ENCODE peak calls at places on chromosomes 16 and 17, in five cellular contexts. One of them, this sample, is unnamed.

GRCh38 chr16:80700558-80700957 is 103.8 kb downstream of the CDYL2 start:
- DNase-seq in PC-3: no peak
- DNase-seq in fibroblast of lung: no peak
- DNase-seq in GM23248: no peak
- DNase-seq in Panc1: no peak
- DNase-seq in this sample: no peak

GRCh38 chr16:8686031-8686621 is 11.7 kb downstream of the ABAT start:
- DNase-seq in PC-3: peak; percentile 32
- DNase-seq in fibroblast of lung: no peak
- DNase-seq in GM23248: no peak
- DNase-seq in Panc1: no peak
- DNase-seq in this sample: no peak

GRCh38 chr17:76997981-76998531 is 129.9 kb downstream of the MGAT5B start:
- DNase-seq in PC-3: no peak
- DNase-seq in fibroblast of lung: no peak
- DNase-seq in GM23248: no peak
- DNase-seq in Panc1: no peak
- DNase-seq in this sample: no peak

GRCh38 chr17:36592711-36593321 is 1.1 kb downstream of the DHRS11 start:
- DNase-seq in PC-3: no peak
- DNase-seq in fibroblast of lung: no peak
- DNase-seq in GM23248: no peak
- DNase-seq in Panc1: no peak
- DNase-seq in this sample: no peak

GRCh38 chr17:38430316-38430715 is 2.1 kb downstream of the ARHGAP23 start:
- DNase-seq in PC-3: no peak
- DNase-seq in fibroblast of lung: peak; percentile 51
- DNase-seq in GM23248: peak; percentile 70
- DNase-seq in Panc1: no peak
- DNase-seq in this sample: no peak

GRCh38 chr17:57387575-57387974 is 131.3 kb downstream of the MSI2 start:
- DNase-seq in PC-3: no peak
- DNase-seq in fibroblast of lung: no peak
- DNase-seq in GM23248: no peak
- DNase-seq in Panc1: no peak
- DNase-seq in this sample: no peak

GRCh38 chr16:3015865-3016521 is 2.0 kb downstream of the CLDN6 start:
- DNase-seq in PC-3: no peak
- DNase-seq in fibroblast of lung: no peak
- DNase-seq in GM23248: no peak
- DNase-seq in Panc1: no peak
- DNase-seq in this sample: no peak

GRCh38 chr17:63764701-63765100 is 8.7 kb downstream of the CCDC47 start:
- DNase-seq in PC-3: no peak
- DNase-seq in fibroblast of lung: peak; percentile 33
- DNase-seq in GM23248: peak; percentile 15
- DNase-seq in Panc1: no peak
- DNase-seq in this sample: no peak

GRCh38 chr17:64150237-64151015 is 20.5 kb upstream of the ERN1 start:
- DNase-seq in PC-3: no peak
- DNase-seq in fibroblast of lung: peak; percentile 35
- DNase-seq in GM23248: peak; percentile 73
- DNase-seq in Panc1: no peak
- DNase-seq in this sample: no peak

GRCh38 chr17:49836111-49837030 is 11.5 kb downstream of the TAC4 start:
- DNase-seq in PC-3: no peak
- DNase-seq in fibroblast of lung: peak; percentile 14
- DNase-seq in GM23248: peak; percentile 28
- DNase-seq in Panc1: no peak
- DNase-seq in this sample: no peak

GRCh38 chr17:65191805-65192740 is 54.9 kb downstream of the RGS9 start:
- DNase-seq in PC-3: peak; percentile 90
- DNase-seq in fibroblast of lung: peak; percentile 47
- DNase-seq in GM23248: peak; percentile 82
- DNase-seq in Panc1: no peak
- DNase-seq in this sample: no peak

GRCh38 chr16:31335431-31335830 is 19.5 kb upstream of the ITGAX start:
- DNase-seq in PC-3: no peak
- DNase-seq in fibroblast of lung: no peak
- DNase-seq in GM23248: no peak
- DNase-seq in Panc1: no peak
- DNase-seq in this sample: no peak

GRCh38 chr16:7330709-7331108 is 1.9 kb upstream of the RBFOX1 start:
- DNase-seq in PC-3: no peak
- DNase-seq in fibroblast of lung: no peak
- DNase-seq in GM23248: no peak
- DNase-seq in Panc1: no peak
- DNase-seq in this sample: no peak

GRCh38 chr16:84617068-84617630 is 729 bp downstream of the COTL1 start:
- DNase-seq in PC-3: no peak
- DNase-seq in fibroblast of lung: no peak
- DNase-seq in GM23248: peak; percentile 51
- DNase-seq in Panc1: no peak
- DNase-seq in this sample: peak; percentile 75

GRCh38 chr17:36948717-36949460 is at the start of gene AATF:
- DNase-seq in PC-3: peak; percentile 88
- DNase-seq in fibroblast of lung: peak; percentile 95
- DNase-seq in GM23248: peak; percentile 98
- DNase-seq in Panc1: peak; percentile 62
- DNase-seq in this sample: peak; percentile 87

GRCh38 chr17:43020789-43021738 is 1.1 kb downstream of the VAT1 start:
- DNase-seq in PC-3: peak; percentile 40
- DNase-seq in fibroblast of lung: peak; percentile 58
- DNase-seq in GM23248: peak; percentile 89
- DNase-seq in Panc1: peak; percentile 33
- DNase-seq in this sample: peak; percentile 85

GRCh38 chr17:73203788-73204479 is 11.1 kb downstream of the COG1 start:
- DNase-seq in PC-3: no peak
- DNase-seq in fibroblast of lung: no peak
- DNase-seq in GM23248: no peak
- DNase-seq in Panc1: no peak
- DNase-seq in this sample: no peak

GRCh38 chr17:79132271-79133064 is 57.8 kb downstream of the ENGASE start:
- DNase-seq in PC-3: no peak
- DNase-seq in fibroblast of lung: no peak
- DNase-seq in GM23248: no peak
- DNase-seq in Panc1: no peak
- DNase-seq in this sample: no peak

GRCh38 chr16:14324581-14324980 is 253.5 kb downstream of the MRTFB start:
- DNase-seq in PC-3: no peak
- DNase-seq in fibroblast of lung: peak; percentile 62
- DNase-seq in GM23248: peak; percentile 83
- DNase-seq in Panc1: no peak
- DNase-seq in this sample: no peak

GRCh38 chr16:35431829-35432663 is 1972.6 kb downstream of the TP53TG3F start:
- DNase-seq in PC-3: no peak
- DNase-seq in fibroblast of lung: no peak
- DNase-seq in GM23248: peak; percentile 10
- DNase-seq in Panc1: peak; percentile 4
- DNase-seq in this sample: no peak

GRCh38 chr17:62702746-62703268 is 75.3 kb downstream of the MRC2 start:
- DNase-seq in PC-3: no peak
- DNase-seq in fibroblast of lung: no peak
- DNase-seq in GM23248: no peak
- DNase-seq in Panc1: no peak
- DNase-seq in this sample: no peak

GRCh38 chr16:46857261-46857962 is 26.4 kb upstream of the C16orf87 start:
- DNase-seq in PC-3: peak; percentile 44
- DNase-seq in fibroblast of lung: peak; percentile 77
- DNase-seq in GM23248: peak; percentile 85
- DNase-seq in Panc1: no peak
- DNase-seq in this sample: no peak

GRCh38 chr17:31386542-31387075 is 4.9 kb upstream of the RAB11FIP4 start:
- DNase-seq in PC-3: no peak
- DNase-seq in fibroblast of lung: no peak
- DNase-seq in GM23248: no peak
- DNase-seq in Panc1: no peak
- DNase-seq in this sample: no peak

GRCh38 chr16:79599256-79599836 is 1.2 kb downstream of the MAF start:
- DNase-seq in PC-3: no peak
- DNase-seq in fibroblast of lung: peak; percentile 24
- DNase-seq in GM23248: peak; percentile 20
- DNase-seq in Panc1: no peak
- DNase-seq in this sample: no peak

GRCh38 chr17:49513616-49514373 is 18.7 kb downstream of the NGFR start:
- DNase-seq in PC-3: no peak
- DNase-seq in fibroblast of lung: no peak
- DNase-seq in GM23248: no peak
- DNase-seq in Panc1: no peak
- DNase-seq in this sample: no peak

GRCh38 chr17:1047177-1047885 is 50.4 kb downstream of the TIMM22 start:
- DNase-seq in PC-3: no peak
- DNase-seq in fibroblast of lung: peak; percentile 52
- DNase-seq in GM23248: no peak
- DNase-seq in Panc1: no peak
- DNase-seq in this sample: peak; percentile 93

GRCh38 chr17:73067075-73067474 is 25.4 kb downstream of the SLC39A11 start:
- DNase-seq in PC-3: no peak
- DNase-seq in fibroblast of lung: no peak
- DNase-seq in GM23248: no peak
- DNase-seq in Panc1: no peak
- DNase-seq in this sample: no peak

GRCh38 chr17:32492281-32492623 is 5.5 kb downstream of the CDK5R1 start:
- DNase-seq in PC-3: no peak
- DNase-seq in fibroblast of lung: no peak
- DNase-seq in GM23248: no peak
- DNase-seq in Panc1: no peak
- DNase-seq in this sample: peak; percentile 34

GRCh38 chr17:39838057-39838456 is 26.1 kb downstream of the IKZF3 start:
- DNase-seq in PC-3: no peak
- DNase-seq in fibroblast of lung: no peak
- DNase-seq in GM23248: no peak
- DNase-seq in Panc1: no peak
- DNase-seq in this sample: no peak

GRCh38 chr17:45435481-45435880 is 2.8 kb upstream of the ARHGAP27 start:
- DNase-seq in PC-3: no peak
- DNase-seq in fibroblast of lung: no peak
- DNase-seq in GM23248: no peak
- DNase-seq in Panc1: no peak
- DNase-seq in this sample: no peak

GRCh38 chr17:58289869-58290268 is 9.1 kb upstream of the MPO start:
- DNase-seq in PC-3: peak; percentile 75
- DNase-seq in fibroblast of lung: no peak
- DNase-seq in GM23248: no peak
- DNase-seq in Panc1: no peak
- DNase-seq in this sample: no peak

GRCh38 chr17:40076595-40076994 is 13.8 kb downstream of the THRA start:
- DNase-seq in PC-3: no peak
- DNase-seq in fibroblast of lung: no peak
- DNase-seq in GM23248: no peak
- DNase-seq in Panc1: no peak
- DNase-seq in this sample: no peak

GRCh38 chr16:9151597-9151996 is 60.2 kb downstream of the HAPSTR1 start:
- DNase-seq in PC-3: no peak
- DNase-seq in fibroblast of lung: peak; percentile 71
- DNase-seq in GM23248: peak; percentile 29
- DNase-seq in Panc1: no peak
- DNase-seq in this sample: no peak

GRCh38 chr16:27703545-27703944 is 153.6 kb downstream of the KATNIP start:
- DNase-seq in PC-3: no peak
- DNase-seq in fibroblast of lung: no peak
- DNase-seq in GM23248: peak; percentile 37
- DNase-seq in Panc1: no peak
- DNase-seq in this sample: no peak

GRCh38 chr17:56699186-56699895 is 105.8 kb downstream of the NOG start:
- DNase-seq in PC-3: peak; percentile 100
- DNase-seq in fibroblast of lung: peak; percentile 87
- DNase-seq in GM23248: peak; percentile 99
- DNase-seq in Panc1: peak; percentile 77
- DNase-seq in this sample: peak; percentile 73

GRCh38 chr17:77323413-77324171 is 182.8 kb downstream of the SEC14L1 start:
- DNase-seq in PC-3: peak; percentile 25
- DNase-seq in fibroblast of lung: peak; percentile 87
- DNase-seq in GM23248: peak; percentile 59
- DNase-seq in Panc1: no peak
- DNase-seq in this sample: no peak

GRCh38 chr16:25812215-25812614 is 120.5 kb downstream of the HS3ST4 start:
- DNase-seq in PC-3: no peak
- DNase-seq in fibroblast of lung: no peak
- DNase-seq in GM23248: no peak
- DNase-seq in Panc1: no peak
- DNase-seq in this sample: no peak

DNA sequence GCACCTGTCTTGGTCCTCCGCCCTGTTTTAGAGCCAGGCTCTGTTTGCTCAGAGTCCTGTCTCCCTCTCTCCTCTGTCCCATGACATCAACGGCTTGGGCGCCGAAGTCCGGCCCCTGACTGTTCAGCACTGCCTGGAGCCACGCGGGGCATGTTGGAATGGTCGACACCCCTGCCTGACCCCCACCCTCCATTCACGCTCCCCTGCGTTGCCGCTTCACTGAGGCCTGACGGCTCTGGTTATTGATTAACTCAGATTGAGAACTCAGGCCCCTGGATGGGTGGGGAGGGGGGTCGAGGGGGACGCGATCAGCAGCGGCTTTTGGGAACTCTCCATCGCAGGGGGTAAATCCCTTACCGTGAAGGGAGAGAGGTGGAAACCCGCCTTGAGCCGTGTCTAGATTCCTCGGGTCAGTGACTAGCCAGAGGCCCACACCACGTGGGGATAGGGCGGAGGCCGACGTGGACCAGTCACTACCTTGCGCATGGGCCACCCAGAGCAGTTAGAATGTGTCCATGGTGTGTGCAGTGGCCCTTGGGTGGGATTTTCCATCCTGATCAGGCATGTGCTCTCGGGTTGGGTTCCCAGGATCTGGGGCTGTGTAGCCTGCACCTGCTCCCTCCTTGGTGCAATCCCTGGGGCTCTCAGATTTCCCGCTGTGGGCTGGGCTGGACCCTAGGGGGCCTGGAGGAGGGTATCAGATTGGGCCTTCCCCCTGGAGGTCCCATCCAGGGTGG is 1.0 kb downstream of the SMTNL2 start:
- DNase-seq in PC-3: no peak
- DNase-seq in fibroblast of lung: no peak
- DNase-seq in GM23248: no peak
- DNase-seq in Panc1: no peak
- DNase-seq in this sample: no peak
- H3K4me3 ChIP-seq in PC-3: no peak overlapping the region
- H3K4me3 ChIP-seq in fibroblast of lung: no peak overlapping the region
- H3K4me3 ChIP-seq in GM23248: no peak overlapping the region
- H3K4me3 ChIP-seq in Panc1: no peak overlapping the region
- H3K4me3 ChIP-seq in this sample: no peak overlapping the region

GRCh38 chr16:69830534-69831211 is 68.5 kb downstream of the WWP2 start:
- DNase-seq in PC-3: no peak
- DNase-seq in fibroblast of lung: no peak
- DNase-seq in GM23248: no peak
- DNase-seq in Panc1: no peak
- DNase-seq in this sample: no peak
- H3K27ac ChIP-seq in PC-3: no peak overlapping the region
- H3K27ac ChIP-seq in fibroblast of lung: no peak overlapping the region
- H3K27ac ChIP-seq in GM23248: no peak overlapping the region
- H3K27ac ChIP-seq in Panc1: no peak overlapping the region
- H3K27ac ChIP-seq in this sample: peak overlapping the region; percentile 62

GRCh38 chr16:1330931-1331711 is 2.3 kb upstream of the BAIAP3 start:
- DNase-seq in PC-3: no peak
- DNase-seq in fibroblast of lung: no peak
- DNase-seq in GM23248: no peak
- DNase-seq in Panc1: no peak
- DNase-seq in this sample: no peak
- H3K4me3 ChIP-seq in PC-3: peak overlapping the region; percentile 26
- H3K4me3 ChIP-seq in fibroblast of lung: peak overlapping the region; percentile 21
- H3K4me3 ChIP-seq in GM23248: no peak overlapping the region
- H3K4me3 ChIP-seq in Panc1: peak overlapping the region; percentile 43
- H3K4me3 ChIP-seq in this sample: peak overlapping the region; percentile 33

GRCh38 chr17:83090424-83091256 is 11.2 kb downstream of the METRNL start:
- DNase-seq in PC-3: no peak
- DNase-seq in fibroblast of lung: no peak
- DNase-seq in GM23248: no peak
- DNase-seq in Panc1: no peak
- DNase-seq in this sample: no peak
- H3K27ac ChIP-seq in PC-3: no peak overlapping the region
- H3K27ac ChIP-seq in fibroblast of lung: no peak overlapping the region
- H3K27ac ChIP-seq in GM23248: peak overlapping the region; percentile 39
- H3K27ac ChIP-seq in Panc1: no peak overlapping the region
- H3K27ac ChIP-seq in this sample: peak overlapping the region; percentile 59

This sample was measured in ascending aorta.